ENCODE peak calls at places on chromosomes 5 and 9, in four cellular contexts. H is posterior cingulate gyrus; C is NAMALWA; G is activated CD8-positive, alpha-beta T cell treated with anti-CD3 and anti-CD28 coated beads for 36 hours. L is an unnamed sample.

GRCh38 chr5:150632305-150633160 is 7.9 kb upstream of the SYNPO start:
- DNase-seq in H (no peak), C (no peak), G (no peak), L (no peak)

GRCh38 chr9:71929791-71930440 is 18.5 kb downstream of the C9orf85 start:
- DNase-seq in H (no peak), C (no peak), G (no peak), L (no peak)

GRCh38 chr9:122209451-122209850 is 19.3 kb downstream of the LHX6 start:
- DNase-seq in H (no peak), C (no peak), G (no peak), L (no peak)

GRCh38 chr9:118693645-118694044 is 675.6 kb downstream of the BRINP1 start:
- DNase-seq in H (no peak), C (no peak), G (no peak), L (no peak)

GRCh38 chr5:145056805-145057204 is 778.3 kb downstream of the PRELID2 start:
- DNase-seq in H (no peak), C (peak; percentile 2), G (no peak), L (no peak)

GRCh38 chr5:22998775-22999174 is 145.6 kb upstream of the CDH12 start:
- DNase-seq in H (no peak), C (no peak), G (no peak), L (no peak)

GRCh38 chr5:128062172-128062746 is 21.3 kb upstream of the SLC12A2 start:
- DNase-seq in H (no peak), C (no peak), G (no peak), L (no peak)

GRCh38 chr5:153654444-153654843 is 164.0 kb downstream of the GRIA1 start:
- DNase-seq in H (no peak), C (no peak), G (no peak), L (no peak)

GRCh38 chr5:98827161-98827560 is 53.7 kb downstream of the RGMB start:
- DNase-seq in H (no peak), C (peak; percentile 60), G (peak; percentile 13), L (no peak)

GRCh38 chr5:62617943-62618342 is 39.3 kb downstream of the LRRC70 start:
- DNase-seq in H (no peak), C (no peak), G (no peak), L (no peak)

GRCh38 chr9:99134893-99135341 is 30.0 kb downstream of the TGFBR1 start:
- DNase-seq in H (no peak), C (peak; percentile 39), G (peak; percentile 37), L (no peak)

GRCh38 chr9:131951905-131952304 is 127.8 kb downstream of the MED27 start:
- DNase-seq in H (peak; percentile 39), C (no peak), G (no peak), L (peak; percentile 49)

GRCh38 chr5:92687793-92688467 is 893.1 kb downstream of the NR2F1-AS1 start:
- DNase-seq in H (no peak), C (peak; percentile 21), G (no peak), L (no peak)

GRCh38 chr9:35791321-35791921 is at the start of gene NPR2:
- DNase-seq in H (no peak), C (no peak), G (no peak), L (no peak)

GRCh38 chr9:134053941-134054761 is 13.7 kb downstream of the BRD3 start:
- DNase-seq in H (no peak), C (no peak), G (no peak), L (no peak)

GRCh38 chr9:124513374-124513994 is 6.3 kb upstream of the NR5A1 start:
- DNase-seq in H (no peak), C (no peak), G (no peak), L (no peak)

GRCh38 chr9:37342895-37343294 is 79.6 kb upstream of the GRHPR start:
- DNase-seq in H (no peak), C (no peak), G (no peak), L (no peak)

GRCh38 chr5:58890265-58890664 is 307.4 kb downstream of the RAB3C start:
- DNase-seq in H (no peak), C (no peak), G (no peak), L (no peak)

GRCh38 chr9:18668944-18669343 is 195.0 kb downstream of the ADAMTSL1 start:
- DNase-seq in H (no peak), C (no peak), G (no peak), L (no peak)

GRCh38 chr5:22900801-22901310 is 47.7 kb upstream of the CDH12 start:
- DNase-seq in H (no peak), C (no peak), G (no peak), L (no peak)

GRCh38 chr5:151696470-151697061 is 9.9 kb upstream of the SPARC start:
- DNase-seq in H (no peak), C (no peak), G (no peak), L (no peak)

GRCh38 chr5:169696621-169697517 is 59.8 kb downstream of the DOCK2 start:
- DNase-seq in H (no peak), C (no peak), G (no peak), L (no peak)

GRCh38 chr5:172839669-172840068 is 5.6 kb downstream of the ERGIC1 start:
- DNase-seq in H (no peak), C (no peak), G (no peak), L (no peak)

GRCh38 chr9:90099262-90099982 is 494.6 kb downstream of the GADD45G start:
- DNase-seq in H (no peak), C (peak; percentile 25), G (peak; percentile 15), L (peak; percentile 63)

GRCh38 chr5:55230086-55230629 is 3.0 kb upstream of the MCIDAS start:
- DNase-seq in H (no peak), C (peak; percentile 3), G (no peak), L (no peak)

GRCh38 chr5:94793113-94793815 is 174.8 kb downstream of the SLF1 start:
- DNase-seq in H (no peak), C (peak; percentile 83), G (peak; percentile 45), L (no peak)

GRCh38 chr5:112742424-112742823 is 4.7 kb downstream of the APC start:
- DNase-seq in H (peak; percentile 68), C (no peak), G (peak; percentile 7), L (peak; percentile 81)

GRCh38 chr5:169826618-169827017 is 153.7 kb downstream of the INSYN2B start:
- DNase-seq in H (no peak), C (peak; percentile 15), G (no peak), L (no peak)

GRCh38 chr5:75566710-75567309 is 44.4 kb upstream of the ANKDD1B start:
- DNase-seq in H (no peak), C (peak; percentile 46), G (peak; percentile 68), L (no peak)

GRCh38 chr9:97307091-97307490 is 368 bp upstream of the CCDC180 start:
- DNase-seq in H (peak; percentile 60), C (no peak), G (peak; percentile 49), L (peak; percentile 84)

GRCh38 chr9:78131969-78132687 is 100.5 kb upstream of the GNAQ start:
- DNase-seq in H (no peak), C (no peak), G (no peak), L (no peak)

GRCh38 chr9:109483771-109484442 is 14.2 kb downstream of the PTPN3 start:
- DNase-seq in H (no peak), C (no peak), G (no peak), L (no peak)

GRCh38 chr9:128762664-128763449 is 8.9 kb downstream of the ZER1 start:
- DNase-seq in H (no peak), C (no peak), G (no peak), L (peak; percentile 11)

L was measured in head of caudate nucleus.